ENCODE peak calls at places on chromosomes 16 and 17, in four cellular contexts. One of them, this sample, is unnamed.

GRCh38 chr16:86580063-86580797 is 1.9 kb downstream of the FOXL1 start:
- DNase-seq in posterior cingulate gyrus: no peak
- DNase-seq in mammary epithelial cell: no peak
- DNase-seq in T-helper 2 cell: no peak
- DNase-seq in this sample: no peak

GRCh38 chr16:997440-998051 is 16.0 kb downstream of the SOX8 start:
- DNase-seq in mammary epithelial cell: peak; percentile 60
- DNase-seq in posterior cingulate gyrus: peak; percentile 90
- DNase-seq in T-helper 2 cell: peak; percentile 49
- DNase-seq in this sample: peak; percentile 79

GRCh38 chr17:80738406-80738805 is 193.8 kb downstream of the RPTOR start:
- DNase-seq in mammary epithelial cell: no peak
- DNase-seq in T-helper 2 cell: no peak
- DNase-seq in posterior cingulate gyrus: peak; percentile 14
- DNase-seq in this sample: no peak

GRCh38 chr17:75414488-75414887 is 9.0 kb upstream of the GRB2 start:
- DNase-seq in posterior cingulate gyrus: no peak
- DNase-seq in T-helper 2 cell: no peak
- DNase-seq in mammary epithelial cell: no peak
- DNase-seq in this sample: no peak

GRCh38 chr17:2195729-2196128 is 107.9 kb downstream of the SMG6 start:
- DNase-seq in mammary epithelial cell: peak; percentile 52
- DNase-seq in T-helper 2 cell: no peak
- DNase-seq in posterior cingulate gyrus: no peak
- DNase-seq in this sample: no peak

GRCh38 chr16:8714143-8714542 is 39.7 kb downstream of the ABAT start:
- DNase-seq in T-helper 2 cell: no peak
- DNase-seq in posterior cingulate gyrus: peak; percentile 88
- DNase-seq in mammary epithelial cell: no peak
- DNase-seq in this sample: no peak

GRCh38 chr17:66787914-66788313 is 47.0 kb upstream of the CACNG5 start:
- DNase-seq in mammary epithelial cell: no peak
- DNase-seq in posterior cingulate gyrus: no peak
- DNase-seq in T-helper 2 cell: no peak
- DNase-seq in this sample: no peak

GRCh38 chr17:78258323-78259229 is 27.1 kb downstream of the TMEM235 start:
- DNase-seq in mammary epithelial cell: no peak
- DNase-seq in posterior cingulate gyrus: peak; percentile 19
- DNase-seq in T-helper 2 cell: peak; percentile 43
- DNase-seq in this sample: peak; percentile 66

GRCh38 chr16:69199382-69199781 is 12.4 kb downstream of the SNTB2 start:
- DNase-seq in posterior cingulate gyrus: no peak
- DNase-seq in mammary epithelial cell: peak; percentile 95
- DNase-seq in T-helper 2 cell: no peak
- DNase-seq in this sample: no peak

GRCh38 chr16:12439443-12440232 is 364.0 kb downstream of the CPPED1 start:
- DNase-seq in T-helper 2 cell: no peak
- DNase-seq in mammary epithelial cell: no peak
- DNase-seq in posterior cingulate gyrus: peak; percentile 88
- DNase-seq in this sample: no peak